ENCODE peak calls at places on chromosomes 12 and 14, in eight cellular contexts. R is stimulated activated CD4-positive, alpha-beta T cell treated with anti-CD3 and anti-CD28 coated beads, TNF-alpha, amount 100 ng/mL, for 4 hours; H is pancreas; Q is AG10803; O is AG08396; B is ELR; D is activated T-cell treated with anti-CD3 and anti-CD28 coated beads for 48 hours; E is A549. C is an unnamed sample.

GRCh38 chr12:20657496-20657895 is 37.6 kb upstream of the SLCO1C1 start:
- DNase-seq in Q (no peak), B (no peak), D (no peak), O (no peak), R (no peak), E (no peak), H (no peak), C (no peak)

GRCh38 chr14:20679907-20680306 is 4.5 kb upstream of the RNASE4 start:
- DNase-seq in O (peak; percentile 32), R (no peak), E (peak; percentile 56), Q (peak; percentile 33), H (peak; percentile 58), D (no peak), B (peak; percentile 56), C (no peak)

GRCh38 chr12:94807951-94808350 is 157.6 kb upstream of the TMCC3 start:
- DNase-seq in D (no peak), R (no peak), B (no peak), O (no peak), H (no peak), E (no peak), Q (no peak), C (no peak)

GRCh38 chr12:61563640-61564039 is 696.6 kb upstream of the USP15 start:
- DNase-seq in B (no peak), Q (no peak), R (no peak), H (no peak), D (no peak), O (no peak), E (no peak), C (no peak)

GRCh38 chr12:53222170-53223005 is 9.6 kb downstream of the RARG start:
- DNase-seq in O (no peak), E (no peak), Q (peak; percentile 76), B (no peak), D (no peak), R (no peak), H (no peak), C (peak; percentile 76)

GRCh38 chr12:100992194-100992593 is 197.6 kb downstream of the ANO4 start:
- DNase-seq in H (no peak), Q (no peak), B (no peak), R (no peak), D (no peak), E (no peak), O (no peak), C (no peak)

GRCh38 chr12:45577844-45578399 is 151.6 kb upstream of the ARID2 start:
- DNase-seq in D (no peak), O (no peak), H (no peak), E (no peak), Q (no peak), R (no peak), B (no peak), C (no peak)

GRCh38 chr12:98490491-98491453 is 24.6 kb upstream of the TMPO start:
- DNase-seq in Q (peak; percentile 89), E (peak; percentile 67), B (peak; percentile 89), D (peak; percentile 67), R (peak; percentile 53), O (peak; percentile 75), H (peak; percentile 90), C (peak; percentile 91)

GRCh38 chr14:104656014-104656714 is 33.3 kb upstream of the INF2 start:
- DNase-seq in B (peak; percentile 41), D (no peak), R (no peak), H (no peak), O (no peak), E (no peak), Q (no peak), C (peak; percentile 87)

GRCh38 chr14:86790408-86791364 is 1202.3 kb downstream of the GALC start:
- DNase-seq in E (no peak), B (peak; percentile 30), H (no peak), Q (no peak), R (no peak), D (no peak), O (no peak), C (no peak)

GRCh38 chr12:115204957-115205754 is 521.2 kb upstream of the TBX3 start:
- DNase-seq in E (no peak), Q (peak; percentile 44), R (no peak), H (no peak), D (no peak), O (no peak), B (peak; percentile 58), C (no peak)

GRCh38 chr12:114764516-114764915 is 80.5 kb upstream of the TBX3 start:
- DNase-seq in R (no peak), B (no peak), O (no peak), Q (no peak), E (no peak), H (no peak), D (no peak), C (no peak)

GRCh38 chr14:57486767-57487379 is 6.8 kb downstream of the CCDC198 start:
- DNase-seq in O (peak; percentile 40), D (no peak), Q (peak; percentile 56), H (peak; percentile 28), R (no peak), E (no peak), B (peak; percentile 57), C (peak; percentile 11)

GRCh38 chr14:77043177-77043983 is 14.9 kb upstream of the IRF2BPL start:
- DNase-seq in Q (peak; percentile 99), R (no peak), D (no peak), B (peak; percentile 85), O (no peak), E (no peak), H (no peak), C (peak; percentile 58)

GRCh38 chr12:49535921-49536525 is 2.8 kb upstream of the KCNH3 start:
- DNase-seq in R (no peak), B (peak; percentile 44), D (no peak), H (no peak), O (no peak), Q (no peak), E (no peak), C (peak; percentile 89)

GRCh38 chr12:121223283-121223946 is 13.5 kb downstream of the P2RX4 start:
- DNase-seq in D (peak; percentile 33), B (peak; percentile 44), Q (no peak), H (no peak), R (no peak), E (no peak), O (no peak), C (no peak)

GRCh38 chr12:119175115-119175514 is 3.6 kb upstream of the HSPB8 start:
- DNase-seq in B (no peak), O (no peak), R (no peak), D (no peak), E (no peak), H (no peak), Q (no peak), C (no peak)

GRCh38 chr14:31286456-31287293 is 79.1 kb upstream of the HECTD1 start:
- DNase-seq in E (no peak), H (peak; percentile 16), Q (no peak), O (no peak), R (no peak), B (peak; percentile 23), D (peak; percentile 12), C (no peak)

GRCh38 chr12:54370218-54370730 is 6.0 kb upstream of the GPR84 start:
- DNase-seq in D (no peak), H (peak; percentile 84), O (peak; percentile 90), Q (peak; percentile 81), R (no peak), B (peak; percentile 91), E (peak; percentile 92), C (peak; percentile 98)

GRCh38 chr12:71107976-71108749 is 49.6 kb downstream of the TSPAN8 start:
- DNase-seq in D (no peak), O (no peak), E (no peak), H (no peak), Q (no peak), B (no peak), R (no peak), C (peak; percentile 6)

GRCh38 chr14:101193126-101193844 is 289.8 kb upstream of the RTL1 start:
- DNase-seq in D (no peak), Q (no peak), O (no peak), H (no peak), B (no peak), R (no peak), E (no peak), C (no peak)

GRCh38 chr14:54806616-54807015 is 96.0 kb downstream of the GCH1 start:
- DNase-seq in E (no peak), R (no peak), H (no peak), B (no peak), O (no peak), Q (no peak), D (no peak), C (no peak)

GRCh38 chr12:38162013-38162412 is 154.6 kb upstream of the ALG10B start:
- DNase-seq in Q (no peak), H (no peak), O (no peak), D (no peak), R (no peak), B (no peak), E (no peak), C (no peak)

GRCh38 chr14:35959835-35960234 is 133.7 kb downstream of the BRMS1L start:
- DNase-seq in R (no peak), D (no peak), O (no peak), E (no peak), B (no peak), Q (no peak), H (no peak), C (no peak)

GRCh38 chr14:94571950-94572349 is 9.3 kb upstream of the SERPINA5 start:
- DNase-seq in O (no peak), R (no peak), Q (peak; percentile 24), H (peak; percentile 55), B (peak; percentile 27), E (no peak), D (no peak), C (peak; percentile 89)